ENCODE peak calls at places on chromosomes 7 and 10, in seven cellular contexts. F is cardiac fibroblast, J is fibroblast of villous mesenchyme, U is coronary artery, Z is heart left ventricle, H is astrocyte of the spinal cord, S is esophagus squamous epithelium. X is an unnamed sample.
A peak's percentile ranks its signal among the peaks of the same experiment; 100 is the strongest.

GRCh38 chr7:38257350-38257677 is 16.1 kb downstream of the TARP start:
- DNase-seq in Z (no peak), H (no peak), F (no peak), U (no peak), J (no peak), S (no peak), X (no peak)

GRCh38 chr10:119668461-119668860 is 17.3 kb downstream of the BAG3 start:
- DNase-seq in J (no peak), H (no peak), F (no peak), S (no peak), Z (no peak), U (no peak), X (no peak)

GRCh38 chr7:134618756-134619530 is 27.7 kb upstream of the BPGM start:
- DNase-seq in H (peak; percentile 78), Z (no peak), U (no peak), F (peak; percentile 90), J (peak; percentile 76), S (no peak), X (peak; percentile 69)

GRCh38 chr7:111475959-111476358 is 86.3 kb downstream of the IMMP2L start:
- DNase-seq in J (peak; percentile 26), H (no peak), Z (no peak), U (no peak), F (no peak), S (no peak), X (no peak)

GRCh38 chr10:120012566-120012965 is 120.0 kb downstream of the SEC23IP start:
- DNase-seq in F (no peak), J (no peak), H (peak; percentile 26), Z (no peak), S (no peak), U (no peak), X (no peak)

GRCh38 chr7:106394526-106394925 is 109.7 kb upstream of the NAMPT start:
- DNase-seq in H (no peak), U (no peak), Z (no peak), F (no peak), J (no peak), S (no peak), X (no peak)

GRCh38 chr7:74475243-74475986 is 21.7 kb downstream of the GTF2IRD1 start:
- DNase-seq in U (no peak), H (no peak), S (no peak), F (no peak), Z (peak; percentile 16), J (no peak), X (no peak)

GRCh38 chr7:133853706-133854276 is 273.3 kb upstream of the LRGUK start:
- DNase-seq in H (peak; percentile 81), F (peak; percentile 89), U (no peak), J (peak; percentile 50), S (no peak), Z (no peak), X (peak; percentile 76)

GRCh38 chr10:115093776-115094361 is 704 bp downstream of the ATRNL1 start:
- DNase-seq in H (no peak), Z (no peak), S (no peak), J (no peak), F (no peak), U (no peak), X (no peak)

GRCh38 chr10:49359349-49360231 is 36.3 kb downstream of the DRGX start:
- DNase-seq in J (peak; percentile 19), Z (peak; percentile 57), U (no peak), S (no peak), H (peak; percentile 64), F (peak; percentile 46), X (peak; percentile 11)

GRCh38 chr7:130943336-130943901 is 209.4 kb upstream of the KLF14 start:
- DNase-seq in H (peak; percentile 82), U (no peak), J (peak; percentile 91), F (peak; percentile 89), S (no peak), Z (no peak), X (peak; percentile 86)

GRCh38 chr10:110861476-110861875 is 10.3 kb upstream of the PDCD4 start:
- DNase-seq in S (no peak), F (no peak), H (no peak), J (no peak), U (no peak), Z (no peak), X (no peak)

GRCh38 chr10:114758331-114758730 is 63.2 kb upstream of the FHIP2A start:
- DNase-seq in S (no peak), J (no peak), F (no peak), H (no peak), U (no peak), Z (no peak), X (peak; percentile 13)

GRCh38 chr10:63711866-63712716 is 190.9 kb downstream of the REEP3 start:
- DNase-seq in Z (peak; percentile 98), J (peak; percentile 91), H (peak; percentile 98), F (peak; percentile 98), S (peak; percentile 43), U (peak; percentile 96), X (peak; percentile 97)

GRCh38 chr7:107472116-107472515 is 2.3 kb downstream of the GPR22 start:
- DNase-seq in U (no peak), Z (no peak), S (no peak), H (no peak), J (no peak), F (no peak), X (no peak)

GRCh38 chr7:98627062-98627790 is 10.1 kb downstream of the NPTX2 start:
- DNase-seq in H (no peak), J (no peak), Z (no peak), S (no peak), U (no peak), F (no peak), X (no peak)

GRCh38 chr10:130963052-130963393 is 348.5 kb downstream of the TCERG1L start:
- DNase-seq in S (no peak), J (no peak), H (no peak), Z (no peak), F (no peak), U (no peak), X (no peak)

GRCh38 chr7:134779741-134780065 is 269 bp downstream of the CALD1 start:
- DNase-seq in Z (no peak), H (no peak), J (no peak), S (no peak), U (no peak), F (no peak), X (no peak)

GRCh38 chr10:69864321-69864720 is 62.6 kb downstream of the COL13A1 start:
- DNase-seq in H (peak; percentile 95), J (peak; percentile 53), Z (no peak), U (no peak), S (no peak), F (peak; percentile 95), X (peak; percentile 95)

GRCh38 chr7:85023066-85023687 is 163.7 kb downstream of the SEMA3D start:
- DNase-seq in F (peak; percentile 74), S (no peak), U (no peak), H (peak; percentile 59), J (peak; percentile 65), Z (no peak), X (peak; percentile 76)

GRCh38 chr10:12455774-12456173 is 106.4 kb downstream of the CAMK1D start:
- DNase-seq in U (no peak), J (no peak), Z (no peak), F (peak; percentile 7), H (peak; percentile 50), S (no peak), X (peak; percentile 62)

GRCh38 chr7:18788026-18788425 is 292.5 kb downstream of the HDAC9 start:
- DNase-seq in F (no peak), H (no peak), S (no peak), J (no peak), Z (no peak), U (no peak), X (no peak)

GRCh38 chr7:18780266-18780665 is 284.7 kb downstream of the HDAC9 start:
- DNase-seq in U (no peak), S (no peak), Z (no peak), J (no peak), H (no peak), F (peak; percentile 39), X (no peak)

GRCh38 chr7:18786796-18787195 is 291.2 kb downstream of the HDAC9 start:
- DNase-seq in H (no peak), J (no peak), Z (no peak), U (no peak), F (no peak), S (no peak), X (no peak)

DNA sequence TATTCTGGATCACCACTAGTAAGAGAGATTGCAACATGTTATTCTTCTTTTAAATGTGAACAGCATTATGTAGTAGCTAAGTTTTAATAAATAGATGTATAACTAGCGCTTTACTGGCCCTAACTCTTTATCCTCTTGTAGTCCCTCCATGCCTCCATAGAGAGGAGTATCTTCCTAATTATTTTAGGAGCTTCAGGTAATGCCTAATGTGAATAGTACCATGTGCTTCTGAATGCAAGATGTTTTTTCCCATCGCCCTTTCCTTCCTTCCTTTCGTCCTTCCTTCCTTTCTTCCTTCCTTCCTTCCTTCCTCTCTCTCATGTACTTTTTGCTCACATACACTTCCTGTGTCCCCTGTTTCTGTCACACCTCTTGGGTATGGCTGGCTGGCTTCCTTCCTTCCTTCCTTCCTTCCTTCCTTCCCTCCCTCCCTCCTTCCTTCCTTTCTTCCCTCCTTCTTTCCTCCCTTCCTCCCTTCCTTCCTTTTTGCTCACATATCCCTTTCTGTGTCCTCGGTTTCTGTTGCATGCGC is 290.7 kb downstream of the HDAC9 start:
- DNase-seq in F (no peak), J (no peak), U (no peak), H (no peak), S (no peak), Z (no peak), X (no peak)
- TF ChIP-seq CTCF in F (no peak), J (no peak), U (no peak), H (no peak), S (no peak), Z (no peak), X (no peak)

GRCh38 chr7:102289051-102289450 is 2.4 kb downstream of the SH2B2 start:
- DNase-seq in S (no peak), J (no peak), U (no peak), F (no peak), H (no peak), Z (no peak), X (no peak)
- H3K4me3 ChIP-seq in S (no peak overlapping the region), J (no peak overlapping the region), U (no peak overlapping the region), F (no peak overlapping the region), H (no peak overlapping the region), Z (no peak overlapping the region), X (no peak overlapping the region)

GRCh38 chr7:94274828-94275227 is 119.9 kb upstream of the COL1A2 start:
- DNase-seq in Z (no peak), H (no peak), J (no peak), S (no peak), U (no peak), F (no peak), X (no peak)

GRCh38 chr7:94277236-94277635 is 117.5 kb upstream of the COL1A2 start:
- DNase-seq in U (no peak), J (no peak), F (no peak), H (no peak), S (no peak), Z (no peak), X (no peak)

GRCh38 chr7:94276046-94276445 is 118.6 kb upstream of the COL1A2 start:
- DNase-seq in S (no peak), U (no peak), H (no peak), Z (no peak), F (no peak), J (no peak), X (no peak)

GRCh38 chr7:94272821-94273583 is 121.7 kb upstream of the COL1A2 start:
- DNase-seq in S (no peak), H (no peak), J (no peak), F (peak; percentile 63), Z (no peak), U (no peak), X (peak; percentile 25)

GRCh38 chr7:94276797-94277196 is 117.9 kb upstream of the COL1A2 start:
- DNase-seq in U (no peak), J (no peak), H (peak; percentile 46), Z (no peak), F (peak; percentile 71), S (no peak), X (peak; percentile 73)
- TF ChIP-seq CTCF in U (no peak), J (peak; percentile 46), H (peak; percentile 47), Z (peak; percentile 35), F (peak; percentile 25), S (no peak), X (peak; percentile 47)

GRCh38 chr7:151061241-151062110 is 2.1 kb downstream of the SLC4A2 start:
- DNase-seq in F (no peak), S (no peak), Z (no peak), H (no peak), J (no peak), U (no peak), X (no peak)
- H3K4me3 ChIP-seq in F (peak overlapping the region; percentile 69), S (no peak overlapping the region), Z (peak overlapping the region; percentile 92), H (peak overlapping the region; percentile 85), J (peak overlapping the region; percentile 88), U (peak overlapping the region; percentile 84), X (peak overlapping the region; percentile 82)